ENCODE peak calls at places on chromosomes 1 and 21, in seven cellular contexts. C, U, V, P, O, Q and D are unnamed samples.

GRCh38 chr1:3121401-3122215 is 52.6 kb downstream of the PRDM16 start:
- DNase-seq in P (no peak), V (no peak), Q (no peak), O (no peak), C (no peak), U (no peak), D (no peak)

GRCh38 chr1:100903777-100904176 is 7.9 kb downstream of the SLC30A7 start:
- DNase-seq in Q (no peak), U (no peak), C (no peak), P (no peak), O (no peak), V (no peak), D (no peak)

GRCh38 chr1:22207605-22208264 is 64.8 kb upstream of the WNT4 start:
- DNase-seq in O (peak), P (peak), U (no peak), Q (no peak), C (no peak), V (no peak), D (no peak)

GRCh38 chr1:177592624-177593023 is 377.2 kb downstream of the SEC16B start:
- DNase-seq in V (no peak), O (no peak), U (no peak), Q (no peak), P (no peak), C (no peak), D (no peak)

GRCh38 chr21:22364163-22364562 is 1366.0 kb downstream of the NCAM2 start:
- DNase-seq in P (no peak), U (no peak), V (no peak), Q (no peak), C (no peak), O (no peak), D (no peak)

GRCh38 chr1:1602321-1602931 is 2.5 kb upstream of the FNDC10 start:
- DNase-seq in V (no peak), U (no peak), Q (no peak), C (no peak), O (peak), P (no peak), D (no peak)

GRCh38 chr1:179153217-179153616 is 71.3 kb downstream of the TOR3A start:
- DNase-seq in P (no peak), O (no peak), Q (no peak), U (no peak), V (no peak), C (no peak), D (no peak)

GRCh38 chr1:205037539-205037938 is 5.5 kb upstream of the CNTN2 start:
- DNase-seq in P (no peak), O (no peak), V (no peak), U (peak), C (no peak), Q (no peak), D (no peak)

GRCh38 chr1:199978408-199978940 is 49.0 kb upstream of the NR5A2 start:
- DNase-seq in Q (peak), V (no peak), U (no peak), C (no peak), O (no peak), P (no peak), D (no peak)